ENCODE peak calls at places on chromosomes 7 and 10, in six cellular contexts. K is HepG2, P is K562, C is HL-60, N is H1, W is SK-N-SH. I is an unnamed sample.

GRCh38 chr7:121077165-121077630 is 88.7 kb downstream of the CPED1 start:
- DNase-seq in K (no peak), P (no peak), C (no peak), N (no peak), W (no peak), I (no peak)

GRCh38 chr10:122655524-122656307 is 43.9 kb downstream of the C10orf120 start:
- DNase-seq in K (no peak), P (no peak), C (no peak), N (no peak), W (no peak), I (no peak)

GRCh38 chr10:101749511-101750016 is 26.4 kb downstream of the FGF8 start:
- DNase-seq in K (no peak), P (peak; percentile 33), C (no peak), N (no peak), W (no peak), I (no peak)

GRCh38 chr10:43199684-43200537 is 61.7 kb downstream of the CSGALNACT2 start:
- DNase-seq in K (no peak), P (no peak), C (no peak), N (no peak), W (peak; percentile 11), I (no peak)

GRCh38 chr10:52632591-52632990 is 140.0 kb downstream of the MBL2 start:
- DNase-seq in K (no peak), P (no peak), C (no peak), N (no peak), W (no peak), I (no peak)

GRCh38 chr7:100584046-100584676 is 1.8 kb downstream of the LRCH4 start:
- DNase-seq in K (no peak), P (peak; percentile 50), C (peak; percentile 53), N (no peak), W (no peak), I (no peak)

GRCh38 chr10:4023997-4024396 is 239.0 kb upstream of the KLF6 start:
- DNase-seq in K (no peak), P (no peak), C (no peak), N (no peak), W (no peak), I (no peak)

GRCh38 chr7:77799078-77799964 is 748 bp downstream of the PHTF2 start:
- DNase-seq in K (no peak), P (peak; percentile 47), C (peak; percentile 61), N (no peak), W (peak; percentile 79), I (no peak)

GRCh38 chr7:144063710-144064109 is 5.9 kb upstream of the OR2A25 start:
- DNase-seq in K (no peak), P (peak; percentile 39), C (no peak), N (no peak), W (no peak), I (no peak)
- TF ChIP-seq GABPA in K (no peak), P (no peak), C (no peak), N (no peak), W (no peak), I (no peak)

GRCh38 chr10:81018898-81019890 is 481.5 kb downstream of the SH2D4B start:
- DNase-seq in K (peak; percentile 49), P (peak; percentile 20), C (peak; percentile 70), N (peak; percentile 21), W (peak; percentile 42), I (no peak)
- TF ChIP-seq GABPA in K (no peak), P (no peak), C (no peak), N (no peak), W (no peak), I (no peak)

GRCh38 chr7:106029448-106029847 is 66.4 kb downstream of the CDHR3 start:
- DNase-seq in K (no peak), P (no peak), C (no peak), N (no peak), W (no peak), I (no peak)

GRCh38 chr7:106029941-106030340 is 66.9 kb downstream of the CDHR3 start:
- DNase-seq in K (no peak), P (peak; percentile 26), C (no peak), N (no peak), W (no peak), I (no peak)

GRCh38 chr7:106033735-106034134 is 70.7 kb downstream of the CDHR3 start:
- DNase-seq in K (no peak), P (no peak), C (no peak), N (no peak), W (no peak), I (no peak)

GRCh38 chr7:106032295-106032694 is 69.2 kb downstream of the CDHR3 start:
- DNase-seq in K (no peak), P (no peak), C (no peak), N (no peak), W (no peak), I (no peak)

GRCh38 chr7:106031271-106032029 is 68.4 kb downstream of the CDHR3 start:
- DNase-seq in K (no peak), P (no peak), C (no peak), N (no peak), W (no peak), I (no peak)
- TF ChIP-seq GABPA in K (no peak), P (no peak), C (no peak), N (no peak), W (no peak), I (no peak)

DNA sequence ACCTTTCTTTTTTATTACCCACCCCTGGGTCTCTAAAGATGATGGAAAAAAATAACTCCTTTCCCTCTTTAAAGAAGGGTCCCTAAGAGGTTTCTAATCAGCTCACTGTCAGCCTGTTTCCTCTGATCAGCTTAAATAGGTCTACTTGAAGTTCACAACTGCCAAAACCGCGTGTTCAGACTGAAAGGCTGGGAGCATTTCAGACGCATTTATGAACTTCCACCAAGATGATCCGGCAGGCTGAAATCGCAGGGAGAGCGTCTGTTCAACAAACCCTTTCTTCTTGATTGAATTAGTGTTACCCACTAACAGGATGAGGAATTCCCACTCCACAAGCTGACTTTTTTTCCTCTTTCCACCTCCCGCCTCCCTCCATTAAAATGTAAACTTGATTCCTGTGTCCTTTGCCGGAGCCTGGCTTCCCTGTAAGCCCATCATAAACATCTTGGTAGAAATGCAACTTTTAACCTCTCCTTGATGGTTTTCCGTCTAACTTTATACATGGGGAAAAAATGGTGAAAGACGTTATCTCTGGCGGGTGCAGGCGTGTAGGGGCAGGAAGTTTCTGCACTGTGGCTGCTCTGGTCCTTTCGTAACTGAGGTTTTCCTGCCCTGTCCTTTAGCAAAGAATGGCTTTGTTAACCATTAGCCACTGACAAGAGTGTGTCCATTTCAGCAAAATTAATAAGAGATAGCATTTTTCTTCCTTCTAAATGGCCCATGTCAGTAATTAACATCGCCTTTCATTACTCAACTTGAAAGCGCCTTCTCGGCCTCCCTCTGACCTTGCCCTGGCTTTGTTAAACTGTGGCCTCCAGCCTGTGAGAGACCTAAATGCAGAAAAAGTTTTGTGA is 130.7 kb downstream of the BAMBI start:
- DNase-seq in K (peak; percentile 60), P (no peak), C (peak; percentile 10), N (no peak), W (peak; percentile 56), I (no peak)
- TF ChIP-seq GABPA in K (no peak), P (peak; percentile 3), C (no peak), N (no peak), W (no peak), I (no peak)

DNA sequence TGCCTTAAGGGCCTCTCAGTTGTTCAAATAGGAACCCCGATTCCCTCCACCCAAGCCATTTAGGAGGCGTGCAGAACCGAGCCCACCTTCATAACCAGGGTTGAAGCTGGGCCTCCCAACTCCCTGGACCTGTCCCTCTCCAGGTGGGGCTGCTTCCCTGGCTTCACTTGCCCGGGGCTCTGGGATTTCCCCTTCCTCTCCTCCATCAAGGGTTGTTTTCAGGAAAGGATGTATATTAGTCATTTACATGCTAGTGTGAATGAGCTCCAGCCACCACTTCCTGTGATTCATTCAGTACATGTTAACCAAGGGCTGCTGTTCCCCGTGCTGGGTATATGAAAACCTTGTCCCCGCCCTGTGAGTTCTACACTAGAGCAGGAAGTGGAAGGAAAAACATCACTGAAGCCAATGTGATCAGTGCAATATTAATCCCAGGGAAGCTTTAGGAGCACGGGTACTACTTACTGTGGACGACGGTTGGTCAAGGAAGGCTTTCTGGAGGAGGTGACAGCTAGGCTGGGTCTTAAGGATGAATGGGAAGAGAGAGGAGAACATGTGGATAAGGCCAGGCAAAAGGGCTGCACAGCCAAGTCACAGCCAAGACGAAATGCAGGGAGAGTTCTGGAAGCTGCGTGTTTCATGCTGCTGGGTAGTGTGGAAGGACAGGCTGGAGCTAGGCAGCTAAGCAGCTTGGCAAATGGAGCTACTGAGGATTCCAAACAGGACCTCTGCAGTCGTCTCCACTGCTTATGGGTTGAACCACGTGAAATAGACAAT is 150.1 kb upstream of the SHH start:
- DNase-seq in K (peak; percentile 63), P (no peak), C (no peak), N (no peak), W (no peak), I (peak; percentile 1)
- TF ChIP-seq GABPA in K (peak; percentile 33), P (no peak), C (no peak), N (no peak), W (no peak), I (no peak)

GRCh38 chr10:70806841-70807240 is 8.9 kb upstream of the SGPL1 start:
- DNase-seq in K (no peak), P (no peak), C (no peak), N (no peak), W (no peak), I (no peak)
- TF ChIP-seq GABPA in K (no peak), P (no peak), C (no peak), N (no peak), W (no peak), I (no peak)

GRCh38 chr7:83155996-83156395 is 6.7 kb downstream of the PCLO start:
- DNase-seq in K (no peak), P (no peak), C (no peak), N (no peak), W (no peak), I (no peak)
- TF ChIP-seq GABPA in K (no peak), P (no peak), C (no peak), N (no peak), W (no peak), I (no peak)

GRCh38 chr10:79985481-79986072 is 36.7 kb upstream of the SFTPD start:
- DNase-seq in K (no peak), P (no peak), C (no peak), N (no peak), W (no peak), I (no peak)
- TF ChIP-seq GABPA in K (no peak), P (no peak), C (no peak), N (no peak), W (no peak), I (no peak)

DNA sequence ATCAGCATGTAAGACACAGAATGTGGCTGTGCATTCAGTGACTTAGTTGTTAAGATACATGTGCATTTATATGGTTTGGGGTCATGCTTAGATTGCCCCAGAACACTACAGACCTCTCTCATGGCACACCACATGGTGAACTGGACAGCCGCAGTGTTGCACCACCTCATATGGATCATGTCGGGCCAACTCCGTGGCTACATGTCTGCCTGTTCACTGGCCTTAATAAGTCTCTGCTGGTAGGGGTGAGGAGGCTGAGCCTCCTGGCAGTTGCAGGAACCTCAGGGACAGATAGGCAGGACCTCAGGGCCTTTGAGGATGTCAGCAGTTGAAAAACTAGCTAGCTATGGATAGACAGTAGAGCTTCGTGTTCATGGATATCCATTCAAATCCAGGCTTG is 751.0 kb downstream of the GRID1 start:
- DNase-seq in K (no peak), P (no peak), C (no peak), N (no peak), W (no peak), I (no peak)
- TF ChIP-seq GABPA in K (no peak), P (no peak), C (no peak), N (no peak), W (no peak), I (no peak)